ENCODE peak calls at places on chromosome 22, in nine cellular contexts. N, F, S, L, J, Q, P, W and G are unnamed samples.

GRCh38 chr22:21677606-21678443 is 12.0 kb downstream of the PPIL2 start:
- DNase-seq in N (no peak), F (no peak), S (no peak), L (no peak), J (no peak), Q (no peak), P (no peak), W (no peak), G (no peak)

GRCh38 chr22:24413271-24413670 is 14.1 kb upstream of the ADORA2A start:
- DNase-seq in N (no peak), F (no peak), S (no peak), L (no peak), J (no peak), Q (no peak), P (no peak), W (no peak), G (no peak)

GRCh38 chr22:30127749-30128166 is 47.5 kb downstream of the HORMAD2 start:
- DNase-seq in N (peak; percentile 89), F (no peak), S (peak; percentile 25), L (no peak), J (peak; percentile 89), Q (no peak), P (no peak), W (no peak), G (no peak)

GRCh38 chr22:41822289-41823057 is 10.4 kb upstream of the SREBF2 start:
- DNase-seq in N (peak; percentile 81), F (no peak), S (peak; percentile 62), L (peak; percentile 50), J (peak; percentile 82), Q (peak; percentile 35), P (peak; percentile 84), W (no peak), G (peak; percentile 64)

GRCh38 chr22:26669060-26669481 is 11.7 kb downstream of the MIAT start:
- DNase-seq in N (no peak), F (no peak), S (peak; percentile 76), L (no peak), J (peak; percentile 63), Q (peak; percentile 47), P (peak; percentile 59), W (no peak), G (no peak)

GRCh38 chr22:17057959-17058814 is 26.6 kb upstream of the IL17RA start:
- DNase-seq in N (peak; percentile 60), F (peak; percentile 69), S (peak; percentile 68), L (no peak), J (peak; percentile 73), Q (peak; percentile 76), P (peak; percentile 58), W (peak; percentile 72), G (peak; percentile 59)

GRCh38 chr22:48079505-48080295 is 1317.2 kb downstream of the TBC1D22A start:
- DNase-seq in N (no peak), F (peak; percentile 20), S (no peak), L (no peak), J (no peak), Q (no peak), P (peak; percentile 47), W (no peak), G (no peak)

GRCh38 chr22:45271667-45272188 is 13.0 kb upstream of the UPK3A start:
- DNase-seq in N (no peak), F (no peak), S (no peak), L (no peak), J (no peak), Q (no peak), P (no peak), W (no peak), G (no peak)

GRCh38 chr22:35344956-35345690 is 35.8 kb upstream of the HMOX1 start:
- DNase-seq in N (no peak), F (no peak), S (no peak), L (no peak), J (no peak), Q (no peak), P (peak; percentile 69), W (no peak), G (no peak)

GRCh38 chr22:37381489-37381888 is 45.8 kb downstream of the ELFN2 start:
- DNase-seq in N (peak; percentile 8), F (no peak), S (no peak), L (no peak), J (peak; percentile 61), Q (no peak), P (no peak), W (no peak), G (no peak)

GRCh38 chr22:41908409-41909289 is 6.2 kb downstream of the SHISA8 start:
- DNase-seq in N (no peak), F (no peak), S (no peak), L (no peak), J (no peak), Q (peak; percentile 34), P (no peak), W (no peak), G (no peak)

GRCh38 chr22:43996170-43996980 is 27.7 kb upstream of the PARVB start:
- DNase-seq in N (no peak), F (peak; percentile 83), S (no peak), L (peak; percentile 76), J (no peak), Q (no peak), P (no peak), W (no peak), G (no peak)

GRCh38 chr22:23152238-23153114 is 7.2 kb downstream of the RAB36 start:
- DNase-seq in N (no peak), F (no peak), S (no peak), L (no peak), J (no peak), Q (no peak), P (peak; percentile 79), W (no peak), G (no peak)
- H3K27ac ChIP-seq in N (no peak overlapping the region), F (peak overlapping the region; percentile 18), S (no peak overlapping the region), L (no peak overlapping the region), J (no peak overlapping the region), Q (no peak overlapping the region), P (peak overlapping the region; percentile 40), W (no peak overlapping the region), G (peak overlapping the region; percentile 1)

GRCh38 chr22:28349114-28349513 is 330.5 kb downstream of the TTC28 start:
- DNase-seq in N (no peak), F (no peak), S (no peak), L (no peak), J (no peak), Q (no peak), P (no peak), W (no peak), G (no peak)

GRCh38 chr22:28344893-28345292 is 334.7 kb downstream of the TTC28 start:
- DNase-seq in N (no peak), F (no peak), S (no peak), L (no peak), J (peak; percentile 16), Q (no peak), P (no peak), W (no peak), G (no peak)

GRCh38 chr22:28345304-28345703 is 334.3 kb downstream of the TTC28 start:
- DNase-seq in N (peak; percentile 12), F (no peak), S (no peak), L (no peak), J (no peak), Q (no peak), P (no peak), W (no peak), G (no peak)

GRCh38 chr22:28348613-28349012 is 331.0 kb downstream of the TTC28 start:
- DNase-seq in N (no peak), F (no peak), S (no peak), L (no peak), J (no peak), Q (no peak), P (no peak), W (no peak), G (no peak)

DNA sequence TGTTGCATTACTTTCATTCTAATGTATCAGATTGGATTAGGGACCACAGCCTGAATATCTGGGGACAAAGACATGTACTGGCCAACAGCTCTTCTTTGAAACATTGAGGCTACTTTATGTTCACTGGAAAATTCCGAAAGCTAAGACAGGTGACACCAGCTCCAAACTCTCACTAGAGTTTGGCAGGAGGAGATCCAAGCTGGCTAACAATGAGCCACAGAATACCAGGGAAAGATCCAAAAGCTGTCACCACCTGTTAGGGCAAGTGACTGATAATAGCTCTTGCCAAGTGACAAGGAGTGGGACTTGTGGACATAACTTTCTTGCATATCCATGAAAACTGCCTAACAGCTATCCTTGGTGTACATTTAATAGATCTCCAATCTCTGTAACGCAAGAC is 333.3 kb downstream of the TTC28 start:
- DNase-seq in N (no peak), F (no peak), S (no peak), L (no peak), J (no peak), Q (no peak), P (no peak), W (no peak), G (no peak)
- H3K27ac ChIP-seq in N (no peak overlapping the region), F (no peak overlapping the region), S (no peak overlapping the region), L (no peak overlapping the region), J (no peak overlapping the region), Q (no peak overlapping the region), P (no peak overlapping the region), W (no peak overlapping the region), G (no peak overlapping the region)

DNA sequence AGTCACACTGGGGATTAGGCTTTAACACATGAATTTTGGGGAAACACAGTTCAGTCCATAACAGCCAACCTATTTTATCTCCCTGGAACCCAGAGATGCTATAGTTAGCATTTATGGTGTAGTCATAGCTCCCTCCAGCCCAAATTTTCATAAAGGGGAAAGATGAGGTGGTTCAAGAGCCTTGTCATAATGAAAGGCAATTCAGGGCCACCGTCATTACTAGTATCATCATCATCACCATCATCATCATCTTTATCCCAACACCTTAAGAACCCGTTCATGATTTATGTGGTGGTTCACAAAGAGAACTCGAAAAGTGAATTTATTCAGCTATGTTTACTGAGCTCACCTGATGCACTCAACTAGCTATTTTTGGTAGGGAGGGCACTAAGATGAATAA is 2.4 kb upstream of the TUBA8 start:
- DNase-seq in N (no peak), F (no peak), S (no peak), L (no peak), J (no peak), Q (no peak), P (no peak), W (no peak), G (no peak)
- H3K27ac ChIP-seq in N (no peak overlapping the region), F (no peak overlapping the region), S (no peak overlapping the region), L (no peak overlapping the region), J (no peak overlapping the region), Q (no peak overlapping the region), P (no peak overlapping the region), W (no peak overlapping the region), G (no peak overlapping the region)

GRCh38 chr22:46748948-46749681 is 11.1 kb upstream of the CERK start:
- DNase-seq in N (peak; percentile 45), F (peak; percentile 67), S (no peak), L (peak; percentile 83), J (peak; percentile 49), Q (no peak), P (no peak), W (no peak), G (no peak)
- H3K27ac ChIP-seq in N (no peak overlapping the region), F (peak overlapping the region; percentile 31), S (peak overlapping the region; percentile 96), L (peak overlapping the region; percentile 36), J (peak overlapping the region; percentile 52), Q (no peak overlapping the region), P (no peak overlapping the region), W (no peak overlapping the region), G (no peak overlapping the region)

GRCh38 chr22:18067121-18067520 is 10.7 kb upstream of the PEX26 start:
- DNase-seq in N (no peak), F (no peak), S (no peak), L (no peak), J (no peak), Q (no peak), P (no peak), W (no peak), G (no peak)
- H3K27ac ChIP-seq in N (no peak overlapping the region), F (no peak overlapping the region), S (peak overlapping the region; percentile 58), L (no peak overlapping the region), J (no peak overlapping the region), Q (no peak overlapping the region), P (peak overlapping the region; percentile 99), W (no peak overlapping the region), G (no peak overlapping the region)